ENCODE peak calls at places on chromosomes 13 and 19, in ten cellular contexts. One of them, this sample, is unnamed.

GRCh38 chr13:39577833-39578232 is 25.2 kb downstream of the LHFPL6 start:
- DNase-seq in activated T-cell treated with anti-CD3 and anti-CD28 coated beads for 4 hours: no peak
- DNase-seq in astrocyte of the spinal cord: no peak
- DNase-seq in HT-29: no peak
- DNase-seq in SHP77: no peak
- DNase-seq in cardiac septum: no peak
- DNase-seq in amniotic stem cell: no peak
- DNase-seq in T-helper 1 cell: no peak
- DNase-seq in fibroblast of pulmonary artery: no peak
- DNase-seq in SK-MEL-5: no peak
- DNase-seq in this sample: peak

GRCh38 chr13:48233886-48234488 is 981 bp downstream of the ITM2B start:
- DNase-seq in activated T-cell treated with anti-CD3 and anti-CD28 coated beads for 4 hours: no peak
- DNase-seq in astrocyte of the spinal cord: peak
- DNase-seq in HT-29: peak
- DNase-seq in SHP77: no peak
- DNase-seq in cardiac septum: no peak
- DNase-seq in amniotic stem cell: no peak
- DNase-seq in T-helper 1 cell: no peak
- DNase-seq in fibroblast of pulmonary artery: peak
- DNase-seq in SK-MEL-5: peak
- DNase-seq in this sample: no peak

GRCh38 chr13:99605417-99606321 is 104.4 kb downstream of the TM9SF2 start:
- DNase-seq in activated T-cell treated with anti-CD3 and anti-CD28 coated beads for 4 hours: peak
- DNase-seq in astrocyte of the spinal cord: no peak
- DNase-seq in HT-29: no peak
- DNase-seq in SHP77: peak
- DNase-seq in cardiac septum: no peak
- DNase-seq in amniotic stem cell: no peak
- DNase-seq in T-helper 1 cell: peak
- DNase-seq in fibroblast of pulmonary artery: no peak
- DNase-seq in SK-MEL-5: peak
- DNase-seq in this sample: peak

GRCh38 chr13:26708007-26708297 is 52.6 kb downstream of the GPR12 start:
- DNase-seq in activated T-cell treated with anti-CD3 and anti-CD28 coated beads for 4 hours: no peak
- DNase-seq in astrocyte of the spinal cord: no peak
- DNase-seq in HT-29: no peak
- DNase-seq in SHP77: no peak
- DNase-seq in cardiac septum: no peak
- DNase-seq in amniotic stem cell: no peak
- DNase-seq in T-helper 1 cell: no peak
- DNase-seq in fibroblast of pulmonary artery: no peak
- DNase-seq in SK-MEL-5: no peak
- DNase-seq in this sample: no peak

GRCh38 chr13:26257049-26257448 is 3.1 kb downstream of the CDK8 start:
- DNase-seq in activated T-cell treated with anti-CD3 and anti-CD28 coated beads for 4 hours: no peak
- DNase-seq in astrocyte of the spinal cord: no peak
- DNase-seq in HT-29: no peak
- DNase-seq in SHP77: no peak
- DNase-seq in cardiac septum: no peak
- DNase-seq in amniotic stem cell: no peak
- DNase-seq in T-helper 1 cell: no peak
- DNase-seq in fibroblast of pulmonary artery: no peak
- DNase-seq in SK-MEL-5: no peak
- DNase-seq in this sample: no peak

GRCh38 chr19:21498651-21499050 is 6.8 kb upstream of the ZNF429 start:
- DNase-seq in activated T-cell treated with anti-CD3 and anti-CD28 coated beads for 4 hours: no peak
- DNase-seq in astrocyte of the spinal cord: no peak
- DNase-seq in HT-29: no peak
- DNase-seq in SHP77: no peak
- DNase-seq in cardiac septum: no peak
- DNase-seq in amniotic stem cell: no peak
- DNase-seq in T-helper 1 cell: no peak
- DNase-seq in fibroblast of pulmonary artery: no peak
- DNase-seq in SK-MEL-5: no peak
- DNase-seq in this sample: no peak

GRCh38 chr13:76884571-76885202 is 1.5 kb downstream of the KCTD12 start:
- DNase-seq in activated T-cell treated with anti-CD3 and anti-CD28 coated beads for 4 hours: no peak
- DNase-seq in astrocyte of the spinal cord: peak
- DNase-seq in HT-29: no peak
- DNase-seq in SHP77: no peak
- DNase-seq in cardiac septum: no peak
- DNase-seq in amniotic stem cell: no peak
- DNase-seq in T-helper 1 cell: no peak
- DNase-seq in fibroblast of pulmonary artery: peak
- DNase-seq in SK-MEL-5: no peak
- DNase-seq in this sample: peak

GRCh38 chr13:68099616-68100015 is 869.5 kb upstream of the PCDH9 start:
- DNase-seq in activated T-cell treated with anti-CD3 and anti-CD28 coated beads for 4 hours: no peak
- DNase-seq in astrocyte of the spinal cord: peak
- DNase-seq in HT-29: no peak
- DNase-seq in SHP77: no peak
- DNase-seq in cardiac septum: no peak
- DNase-seq in amniotic stem cell: no peak
- DNase-seq in T-helper 1 cell: no peak
- DNase-seq in fibroblast of pulmonary artery: peak
- DNase-seq in SK-MEL-5: no peak
- DNase-seq in this sample: no peak

GRCh38 chr19:36837525-36837901 is 674 bp downstream of the ZNF790 start:
- DNase-seq in activated T-cell treated with anti-CD3 and anti-CD28 coated beads for 4 hours: no peak
- DNase-seq in astrocyte of the spinal cord: no peak
- DNase-seq in HT-29: no peak
- DNase-seq in SHP77: no peak
- DNase-seq in cardiac septum: no peak
- DNase-seq in amniotic stem cell: no peak
- DNase-seq in T-helper 1 cell: no peak
- DNase-seq in fibroblast of pulmonary artery: no peak
- DNase-seq in SK-MEL-5: no peak
- DNase-seq in this sample: peak

GRCh38 chr13:80463673-80464352 is 122.9 kb upstream of the SPRY2 start:
- DNase-seq in activated T-cell treated with anti-CD3 and anti-CD28 coated beads for 4 hours: no peak
- DNase-seq in astrocyte of the spinal cord: no peak
- DNase-seq in HT-29: no peak
- DNase-seq in SHP77: no peak
- DNase-seq in cardiac septum: no peak
- DNase-seq in amniotic stem cell: no peak
- DNase-seq in T-helper 1 cell: no peak
- DNase-seq in fibroblast of pulmonary artery: peak
- DNase-seq in SK-MEL-5: no peak
- DNase-seq in this sample: no peak

GRCh38 chr19:1471514-1472107 is 7.4 kb downstream of the C19orf25 start:
- DNase-seq in activated T-cell treated with anti-CD3 and anti-CD28 coated beads for 4 hours: no peak
- DNase-seq in astrocyte of the spinal cord: no peak
- DNase-seq in HT-29: no peak
- DNase-seq in SHP77: no peak
- DNase-seq in cardiac septum: no peak
- DNase-seq in amniotic stem cell: no peak
- DNase-seq in T-helper 1 cell: no peak
- DNase-seq in fibroblast of pulmonary artery: no peak
- DNase-seq in SK-MEL-5: no peak
- DNase-seq in this sample: peak

GRCh38 chr19:38669532-38669931 is 22.1 kb downstream of the ACTN4 start:
- DNase-seq in activated T-cell treated with anti-CD3 and anti-CD28 coated beads for 4 hours: no peak
- DNase-seq in astrocyte of the spinal cord: no peak
- DNase-seq in HT-29: no peak
- DNase-seq in SHP77: no peak
- DNase-seq in cardiac septum: no peak
- DNase-seq in amniotic stem cell: no peak
- DNase-seq in T-helper 1 cell: no peak
- DNase-seq in fibroblast of pulmonary artery: no peak
- DNase-seq in SK-MEL-5: no peak
- DNase-seq in this sample: no peak

GRCh38 chr13:43285891-43286602 is 262.7 kb downstream of the DNAJC15 start:
- DNase-seq in activated T-cell treated with anti-CD3 and anti-CD28 coated beads for 4 hours: no peak
- DNase-seq in astrocyte of the spinal cord: peak
- DNase-seq in HT-29: no peak
- DNase-seq in SHP77: no peak
- DNase-seq in cardiac septum: no peak
- DNase-seq in amniotic stem cell: no peak
- DNase-seq in T-helper 1 cell: no peak
- DNase-seq in fibroblast of pulmonary artery: no peak
- DNase-seq in SK-MEL-5: peak
- DNase-seq in this sample: no peak

GRCh38 chr13:41590122-41590521 is 132.8 kb downstream of the RGCC start:
- DNase-seq in activated T-cell treated with anti-CD3 and anti-CD28 coated beads for 4 hours: no peak
- DNase-seq in astrocyte of the spinal cord: no peak
- DNase-seq in HT-29: no peak
- DNase-seq in SHP77: no peak
- DNase-seq in cardiac septum: no peak
- DNase-seq in amniotic stem cell: no peak
- DNase-seq in T-helper 1 cell: no peak
- DNase-seq in fibroblast of pulmonary artery: no peak
- DNase-seq in SK-MEL-5: no peak
- DNase-seq in this sample: no peak

GRCh38 chr13:19772306-19772705 is 10.4 kb downstream of the PSPC1 start:
- DNase-seq in activated T-cell treated with anti-CD3 and anti-CD28 coated beads for 4 hours: no peak
- DNase-seq in astrocyte of the spinal cord: no peak
- DNase-seq in HT-29: no peak
- DNase-seq in SHP77: no peak
- DNase-seq in cardiac septum: peak
- DNase-seq in amniotic stem cell: no peak
- DNase-seq in T-helper 1 cell: no peak
- DNase-seq in fibroblast of pulmonary artery: no peak
- DNase-seq in SK-MEL-5: no peak
- DNase-seq in this sample: peak

GRCh38 chr13:110301606-110302131 is 5.3 kb downstream of the COL4A1 start:
- DNase-seq in activated T-cell treated with anti-CD3 and anti-CD28 coated beads for 4 hours: no peak
- DNase-seq in astrocyte of the spinal cord: peak
- DNase-seq in HT-29: no peak
- DNase-seq in SHP77: no peak
- DNase-seq in cardiac septum: no peak
- DNase-seq in amniotic stem cell: peak
- DNase-seq in T-helper 1 cell: no peak
- DNase-seq in fibroblast of pulmonary artery: peak
- DNase-seq in SK-MEL-5: no peak
- DNase-seq in this sample: no peak